ENCODE peak calls at places on chromosomes 2 and 18, in nine cellular contexts. N is ascending aorta, H is dorsolateral prefrontal cortex, D is fibroblast of lung, F is psoas muscle, L is tibial nerve, W is upper lobe of right lung, U is DND-41, P is neural progenitor cell. M is an unnamed sample.

GRCh38 chr2:113979172-113980128 is 89.6 kb downstream of the ACTR3 start:
- DNase-seq in N (no peak), H (no peak), D (no peak), F (no peak), L (no peak), W (no peak), U (peak; percentile 9), P (no peak), M (no peak)

GRCh38 chr2:221502270-221502973 is 69.7 kb downstream of the EPHA4 start:
- DNase-seq in N (no peak), H (no peak), D (peak; percentile 73), F (no peak), L (no peak), W (no peak), U (no peak), P (no peak), M (no peak)

GRCh38 chr18:13273800-13274199 is 55.2 kb downstream of the LDLRAD4 start:
- DNase-seq in N (no peak), H (no peak), D (no peak), F (no peak), L (no peak), W (peak; percentile 40), U (no peak), P (no peak), M (no peak)

GRCh38 chr2:238461491-238461890 is 34.8 kb downstream of the ASB1 start:
- DNase-seq in N (no peak), H (no peak), D (no peak), F (no peak), L (no peak), W (no peak), U (no peak), P (no peak), M (no peak)

GRCh38 chr2:138115664-138116063 is 151.4 kb downstream of the HNMT start:
- DNase-seq in N (no peak), H (no peak), D (peak; percentile 56), F (no peak), L (no peak), W (no peak), U (no peak), P (no peak), M (no peak)

GRCh38 chr18:44107187-44107586 is 573.5 kb upstream of the SETBP1 start:
- DNase-seq in N (no peak), H (no peak), D (no peak), F (no peak), L (no peak), W (no peak), U (no peak), P (no peak), M (no peak)

GRCh38 chr2:109162999-109163398 is 34.0 kb downstream of the SH3RF3 start:
- DNase-seq in N (peak; percentile 34), H (no peak), D (peak; percentile 57), F (peak; percentile 68), L (peak; percentile 48), W (no peak), U (no peak), P (no peak), M (peak; percentile 63)

GRCh38 chr18:58567453-58568196 is 61.3 kb downstream of the ALPK2 start:
- DNase-seq in N (no peak), H (no peak), D (peak; percentile 98), F (no peak), L (peak; percentile 38), W (no peak), U (no peak), P (no peak), M (no peak)

GRCh38 chr2:109373791-109374547 is 239.8 kb downstream of the SEPTIN10 start:
- DNase-seq in N (no peak), H (no peak), D (no peak), F (no peak), L (no peak), W (peak; percentile 30), U (no peak), P (no peak), M (peak; percentile 36)

GRCh38 chr18:2526320-2526719 is 45.0 kb downstream of the METTL4 start:
- DNase-seq in N (no peak), H (no peak), D (no peak), F (no peak), L (no peak), W (no peak), U (no peak), P (no peak), M (no peak)

GRCh38 chr2:28666496-28667184 is 85.0 kb upstream of the PPP1CB start:
- DNase-seq in N (no peak), H (no peak), D (no peak), F (no peak), L (no peak), W (no peak), U (no peak), P (no peak), M (no peak)

GRCh38 chr2:37561615-37562569 is 109.5 kb downstream of the CDC42EP3 start:
- DNase-seq in N (no peak), H (no peak), D (peak; percentile 88), F (no peak), L (no peak), W (no peak), U (no peak), P (no peak), M (no peak)
- H3K4me3 ChIP-seq in N (no peak overlapping the region), H (no peak overlapping the region), D (no peak overlapping the region), F (no peak overlapping the region), L (no peak overlapping the region), W (no peak overlapping the region), U (no peak overlapping the region), P (no peak overlapping the region), M (no peak overlapping the region)

DNA sequence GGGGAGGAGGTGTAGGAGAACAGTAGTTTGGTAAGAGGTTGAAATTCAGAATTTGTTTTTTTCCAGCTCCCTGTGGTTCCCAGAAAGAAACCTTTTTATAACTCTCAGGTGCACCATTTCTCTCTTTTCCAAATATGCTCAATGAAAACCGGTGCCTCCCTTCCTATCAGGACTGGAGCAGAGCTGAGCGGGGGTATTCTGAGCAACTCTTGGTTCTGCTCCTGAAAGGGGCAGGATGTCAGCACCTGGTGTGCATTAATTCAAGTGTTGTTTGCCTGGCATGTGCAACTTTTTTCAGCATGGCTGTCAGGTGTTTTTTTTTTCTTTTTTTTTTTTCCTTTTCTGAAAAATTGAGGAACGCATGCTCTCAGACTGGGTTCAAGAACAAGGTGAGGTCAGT is 74.1 kb downstream of the MAPK4 start:
- DNase-seq in N (no peak), H (no peak), D (no peak), F (no peak), L (no peak), W (no peak), U (no peak), P (no peak), M (no peak)
- H3K27ac ChIP-seq in N (no peak overlapping the region), H (no peak overlapping the region), D (no peak overlapping the region), F (no peak overlapping the region), L (no peak overlapping the region), W (no peak overlapping the region), U (no peak overlapping the region), P (no peak overlapping the region), M (no peak overlapping the region)

GRCh38 chr18:45557296-45557695 is 58.0 kb upstream of the SLC14A2 start:
- DNase-seq in N (no peak), H (no peak), D (no peak), F (no peak), L (no peak), W (no peak), U (no peak), P (no peak), M (no peak)

GRCh38 chr18:45557779-45558178 is 57.5 kb upstream of the SLC14A2 start:
- DNase-seq in N (no peak), H (no peak), D (no peak), F (no peak), L (no peak), W (no peak), U (no peak), P (no peak), M (no peak)

GRCh38 chr18:45560870-45561269 is 54.4 kb upstream of the SLC14A2 start:
- DNase-seq in N (no peak), H (no peak), D (no peak), F (no peak), L (no peak), W (no peak), U (no peak), P (no peak), M (no peak)

GRCh38 chr18:45556217-45556616 is 59.1 kb upstream of the SLC14A2 start:
- DNase-seq in N (no peak), H (no peak), D (no peak), F (no peak), L (no peak), W (no peak), U (no peak), P (no peak), M (no peak)

DNA sequence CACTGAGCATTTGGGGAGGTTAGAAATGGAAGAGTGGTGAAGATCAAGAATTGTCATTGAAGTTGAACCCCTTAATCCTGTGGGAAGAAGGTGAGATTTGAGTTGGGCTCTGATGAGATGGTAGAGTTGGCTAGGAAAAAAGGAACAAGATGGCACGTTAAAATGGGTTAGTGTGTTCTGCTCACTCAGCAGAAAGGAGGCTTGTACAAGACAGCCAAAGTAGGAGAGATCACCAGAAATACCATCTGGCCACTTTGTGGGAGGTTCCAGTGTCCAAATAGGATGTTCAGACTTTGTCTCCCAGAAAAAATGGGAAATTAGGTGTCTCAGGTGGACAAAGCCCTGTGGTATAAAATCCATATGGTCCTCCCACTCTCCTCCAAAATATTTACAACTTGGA is 56.0 kb upstream of the SLC14A2 start:
- DNase-seq in N (no peak), H (no peak), D (no peak), F (no peak), L (no peak), W (no peak), U (no peak), P (no peak), M (no peak)
- TF ChIP-seq CTCF in N (no peak), H (no peak), D (no peak), F (no peak), L (no peak), W (no peak), U (no peak), P (no peak), M (no peak)

GRCh38 chr2:101779190-101779589 is 81.7 kb downstream of the MAP4K4 start:
- DNase-seq in N (no peak), H (no peak), D (no peak), F (no peak), L (no peak), W (no peak), U (no peak), P (no peak), M (no peak)
- H3K4me3 ChIP-seq in N (no peak overlapping the region), H (peak overlapping the region; percentile 4), D (no peak overlapping the region), F (no peak overlapping the region), L (no peak overlapping the region), W (no peak overlapping the region), U (no peak overlapping the region), P (no peak overlapping the region), M (no peak overlapping the region)

M was measured in right atrium auricular region.